ENCODE peak calls at places on chromosome 13, in seven cellular contexts. G is K562, M is HCT116, U is SK-N-SH, C is H1, F is GM12878, L is HepG2. H is an unnamed sample.

GRCh38 chr13:36026556-36026955 is 104.6 kb downstream of the DCLK1 start:
- DNase-seq in U (no peak), M (no peak), F (no peak), G (no peak), C (no peak), L (no peak), H (no peak)

GRCh38 chr13:45042539-45042938 is 53.2 kb downstream of the GPALPP1 start:
- DNase-seq in F (no peak), G (no peak), L (no peak), C (no peak), U (no peak), M (no peak), H (no peak)

GRCh38 chr13:85528578-85529215 is 270.5 kb downstream of the SLITRK6 start:
- DNase-seq in L (no peak), G (no peak), F (no peak), M (no peak), C (no peak), U (no peak), H (no peak)

GRCh38 chr13:112796190-112796915 is 106.5 kb downstream of the ATP11A start:
- DNase-seq in M (no peak), L (no peak), F (no peak), C (no peak), G (no peak), U (no peak), H (no peak)

GRCh38 chr13:32669030-32669646 is 82.9 kb downstream of the PDS5B start:
- DNase-seq in L (peak), F (no peak), C (no peak), U (peak), M (peak), G (peak), H (no peak)

GRCh38 chr13:50015263-50015662 is at the start of gene KCNRG:
- DNase-seq in C (no peak), U (no peak), G (no peak), M (no peak), L (no peak), F (no peak), H (no peak)

GRCh38 chr13:75666646-75667351 is 30.7 kb downstream of the LMO7 start:
- DNase-seq in F (no peak), G (no peak), M (no peak), C (no peak), L (no peak), U (no peak), H (no peak)

GRCh38 chr13:39197645-39198007 is 159.4 kb downstream of the NHLRC3 start:
- DNase-seq in G (no peak), L (no peak), U (no peak), M (no peak), F (no peak), C (no peak), H (no peak)

GRCh38 chr13:51240888-51241475 is 18.8 kb downstream of the FAM124A start:
- DNase-seq in U (no peak), G (no peak), M (no peak), L (no peak), C (no peak), F (no peak), H (no peak)

DNA sequence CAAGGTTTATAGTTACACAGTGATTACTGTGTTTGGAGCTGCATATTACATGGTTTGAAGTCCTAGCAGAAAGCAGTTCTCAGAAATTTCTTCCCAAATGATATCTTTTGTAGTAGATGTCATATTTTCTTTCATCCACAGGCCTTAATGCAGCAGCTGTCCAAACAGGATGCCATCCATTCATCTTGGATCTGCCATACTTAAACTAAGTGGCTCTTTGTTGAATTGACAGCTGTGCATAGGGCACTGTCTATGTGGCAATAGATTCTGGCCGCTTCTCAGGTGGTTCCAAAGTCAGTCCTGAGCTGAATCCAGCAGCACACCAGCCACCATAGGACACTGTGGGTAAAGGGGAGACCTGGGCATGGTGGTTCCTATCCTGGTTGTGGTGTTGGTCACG is 41.6 kb upstream of the SPRY2 start:
- DNase-seq in G (no peak), M (no peak), C (no peak), L (no peak), F (no peak), U (no peak), H (no peak)
- TF ChIP-seq JUND in G (no peak), M (no peak), C (no peak), L (no peak), F (no peak), U (no peak), H (no peak)

GRCh38 chr13:23470706-23471610 is 37.5 kb upstream of the SACS start:
- DNase-seq in M (no peak), C (no peak), G (no peak), U (no peak), F (no peak), L (peak), H (no peak)
- TF ChIP-seq JUND in M (no peak), C (no peak), G (no peak), U (no peak), F (no peak), L (no peak), H (no peak)

DNA sequence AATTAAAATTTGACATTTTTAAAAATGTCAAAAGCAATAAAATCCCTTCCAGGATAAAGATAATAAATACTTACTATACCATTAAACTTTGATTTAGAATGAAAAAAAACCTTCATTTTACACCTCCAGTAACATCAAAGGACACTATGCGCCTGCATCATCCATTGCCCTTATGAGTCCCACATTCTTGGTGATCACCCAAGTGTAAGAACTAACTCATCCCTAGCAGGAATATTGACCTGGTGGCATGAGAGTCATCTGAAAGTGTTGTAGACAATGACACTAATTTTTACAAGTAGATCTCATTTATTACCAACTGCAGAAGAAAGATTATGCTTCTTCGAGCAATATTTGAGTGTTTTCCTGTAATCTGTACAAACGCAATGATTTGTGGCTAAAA is 1128.9 kb downstream of the EFNB2 start:
- DNase-seq in L (no peak), M (no peak), U (no peak), C (no peak), G (no peak), F (no peak), H (no peak)
- TF ChIP-seq JUND in L (no peak), M (no peak), U (no peak), C (no peak), G (no peak), F (no peak), H (no peak)

DNA sequence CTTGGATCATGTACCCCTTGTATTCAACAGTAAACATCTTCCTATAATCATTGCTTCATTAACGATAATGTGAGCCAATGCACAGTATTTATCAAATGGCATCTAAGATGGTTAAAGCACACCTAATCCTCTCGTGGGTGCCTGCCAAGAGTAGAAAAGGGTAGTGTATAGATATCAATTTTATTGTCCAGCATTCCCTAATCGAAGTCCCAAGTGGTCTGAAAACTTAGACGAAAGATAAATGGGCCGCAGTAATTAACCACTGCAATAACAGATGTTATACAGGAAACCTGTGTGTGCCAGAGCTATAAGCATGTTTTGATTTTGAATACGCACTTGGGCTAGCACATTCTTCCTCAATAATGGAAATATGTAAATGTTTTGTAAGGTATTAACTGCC is 642 bp upstream of the MBNL2 start:
- DNase-seq in M (no peak), G (no peak), L (no peak), F (no peak), C (no peak), U (no peak), H (no peak)
- TF ChIP-seq JUND in M (no peak), G (no peak), L (no peak), F (no peak), C (no peak), U (no peak), H (no peak)

GRCh38 chr13:80245162-80245733 is 95.7 kb downstream of the SPRY2 start:
- DNase-seq in L (no peak), U (no peak), G (no peak), F (no peak), C (no peak), M (no peak), H (no peak)
- TF ChIP-seq JUND in L (no peak), U (no peak), G (no peak), F (no peak), C (no peak), M (no peak), H (no peak)